ENCODE peak calls at places on chromosomes 11 and 22, in four cellular contexts. One of them, this sample, is unnamed.

GRCh38 chr22:28112548-28113043 is 193.5 kb upstream of the PITPNB start:
- DNase-seq in tibial nerve: peak
- DNase-seq in stomach: no peak
- DNase-seq in esophagus muscularis mucosa: no peak
- DNase-seq in this sample: no peak

GRCh38 chr11:118046051-118046963 is 30.6 kb upstream of the TMPRSS4 start:
- DNase-seq in tibial nerve: no peak
- DNase-seq in stomach: no peak
- DNase-seq in esophagus muscularis mucosa: peak
- DNase-seq in this sample: no peak

GRCh38 chr11:43269229-43269928 is 42.4 kb upstream of the API5 start:
- DNase-seq in tibial nerve: no peak
- DNase-seq in stomach: no peak
- DNase-seq in esophagus muscularis mucosa: no peak
- DNase-seq in this sample: peak

GRCh38 chr11:74311352-74311926 is at the start of gene P4HA3:
- DNase-seq in tibial nerve: peak
- DNase-seq in stomach: peak
- DNase-seq in esophagus muscularis mucosa: no peak
- DNase-seq in this sample: peak

GRCh38 chr22:45521178-45521577 is 18.5 kb downstream of the FBLN1 start:
- DNase-seq in tibial nerve: no peak
- DNase-seq in stomach: no peak
- DNase-seq in esophagus muscularis mucosa: no peak
- DNase-seq in this sample: no peak

GRCh38 chr22:43500792-43501785 is 89.3 kb downstream of the MPPED1 start:
- DNase-seq in tibial nerve: no peak
- DNase-seq in stomach: no peak
- DNase-seq in esophagus muscularis mucosa: no peak
- DNase-seq in this sample: no peak

GRCh38 chr11:8224161-8224591 is 39.5 kb downstream of the LMO1 start:
- DNase-seq in tibial nerve: no peak
- DNase-seq in stomach: no peak
- DNase-seq in esophagus muscularis mucosa: no peak
- DNase-seq in this sample: no peak

GRCh38 chr22:42173183-42173926 is 42.7 kb upstream of the CYP2D6 start:
- DNase-seq in tibial nerve: no peak
- DNase-seq in stomach: no peak
- DNase-seq in esophagus muscularis mucosa: no peak
- DNase-seq in this sample: no peak

GRCh38 chr22:20224917-20225692 is 43.0 kb downstream of the RTN4R start:
- DNase-seq in tibial nerve: no peak
- DNase-seq in stomach: no peak
- DNase-seq in esophagus muscularis mucosa: no peak
- DNase-seq in this sample: peak

GRCh38 chr11:12380565-12381325 is 3.4 kb downstream of the PARVA start:
- DNase-seq in tibial nerve: no peak
- DNase-seq in stomach: no peak
- DNase-seq in esophagus muscularis mucosa: peak
- DNase-seq in this sample: no peak

GRCh38 chr22:37309221-37310074 is 27.1 kb downstream of the CYTH4 start:
- DNase-seq in tibial nerve: no peak
- DNase-seq in stomach: no peak
- DNase-seq in esophagus muscularis mucosa: no peak
- DNase-seq in this sample: no peak

GRCh38 chr11:69916806-69917387 is 97.7 kb upstream of the FGF3 start:
- DNase-seq in tibial nerve: no peak
- DNase-seq in stomach: no peak
- DNase-seq in esophagus muscularis mucosa: no peak
- DNase-seq in this sample: no peak

GRCh38 chr11:128713595-128713994 is 19.7 kb downstream of the FLI1 start:
- DNase-seq in tibial nerve: no peak
- DNase-seq in stomach: no peak
- DNase-seq in esophagus muscularis mucosa: no peak
- DNase-seq in this sample: no peak

GRCh38 chr22:17897864-17898263 is 123.6 kb upstream of the BID start:
- DNase-seq in tibial nerve: no peak
- DNase-seq in stomach: no peak
- DNase-seq in esophagus muscularis mucosa: no peak
- DNase-seq in this sample: no peak

GRCh38 chr22:19962909-19963806 is 21.5 kb upstream of the TXNRD2 start:
- DNase-seq in tibial nerve: no peak
- DNase-seq in stomach: peak
- DNase-seq in esophagus muscularis mucosa: no peak
- DNase-seq in this sample: no peak

GRCh38 chr22:48489551-48490512 is 1337.8 kb downstream of the BRD1 start:
- DNase-seq in tibial nerve: no peak
- DNase-seq in stomach: peak
- DNase-seq in esophagus muscularis mucosa: no peak
- DNase-seq in this sample: no peak

GRCh38 chr11:3121931-3122774 is 43.0 kb downstream of the OSBPL5 start:
- DNase-seq in tibial nerve: no peak
- DNase-seq in stomach: peak
- DNase-seq in esophagus muscularis mucosa: no peak
- DNase-seq in this sample: no peak

GRCh38 chr11:125105921-125106320 is 5.5 kb downstream of the TMEM218 start:
- DNase-seq in tibial nerve: no peak
- DNase-seq in stomach: no peak
- DNase-seq in esophagus muscularis mucosa: no peak
- DNase-seq in this sample: no peak

GRCh38 chr22:32073823-32074380 is 30.8 kb downstream of the SLC5A1 start:
- DNase-seq in tibial nerve: no peak
- DNase-seq in stomach: no peak
- DNase-seq in esophagus muscularis mucosa: peak
- DNase-seq in this sample: no peak

GRCh38 chr11:72013765-72014711 is 15.3 kb downstream of the IL18BP start:
- DNase-seq in tibial nerve: no peak
- DNase-seq in stomach: no peak
- DNase-seq in esophagus muscularis mucosa: no peak
- DNase-seq in this sample: no peak

GRCh38 chr22:26553056-26553752 is 36.7 kb downstream of the TPST2 start:
- DNase-seq in tibial nerve: no peak
- DNase-seq in stomach: no peak
- DNase-seq in esophagus muscularis mucosa: no peak
- DNase-seq in this sample: no peak

GRCh38 chr11:12354750-12355545 is 22.4 kb upstream of the PARVA start:
- DNase-seq in tibial nerve: no peak
- DNase-seq in stomach: no peak
- DNase-seq in esophagus muscularis mucosa: no peak
- DNase-seq in this sample: no peak

GRCh38 chr11:128921790-128922189 is 20.9 kb downstream of the TP53AIP1 start:
- DNase-seq in tibial nerve: no peak
- DNase-seq in stomach: no peak
- DNase-seq in esophagus muscularis mucosa: no peak
- DNase-seq in this sample: no peak

GRCh38 chr11:9386086-9386485 is 1.6 kb downstream of the IPO7 start:
- DNase-seq in tibial nerve: no peak
- DNase-seq in stomach: no peak
- DNase-seq in esophagus muscularis mucosa: no peak
- DNase-seq in this sample: no peak

GRCh38 chr11:2555376-2555775 is 110.6 kb downstream of the KCNQ1 start:
- DNase-seq in tibial nerve: peak
- DNase-seq in stomach: no peak
- DNase-seq in esophagus muscularis mucosa: no peak
- DNase-seq in this sample: no peak

GRCh38 chr11:127943763-127944162 is 643.6 kb downstream of the ETS1 start:
- DNase-seq in tibial nerve: no peak
- DNase-seq in stomach: no peak
- DNase-seq in esophagus muscularis mucosa: no peak
- DNase-seq in this sample: no peak

GRCh38 chr11:84413547-84413946 is 1127.4 kb upstream of the CCDC90B start:
- DNase-seq in tibial nerve: no peak
- DNase-seq in stomach: no peak
- DNase-seq in esophagus muscularis mucosa: no peak
- DNase-seq in this sample: no peak

GRCh38 chr11:19658344-19658743 is 54.3 kb upstream of the NAV2 start:
- DNase-seq in tibial nerve: no peak
- DNase-seq in stomach: no peak
- DNase-seq in esophagus muscularis mucosa: no peak
- DNase-seq in this sample: no peak

GRCh38 chr11:12144306-12145174 is 34.1 kb downstream of the MICAL2 start:
- DNase-seq in tibial nerve: no peak
- DNase-seq in stomach: peak
- DNase-seq in esophagus muscularis mucosa: no peak
- DNase-seq in this sample: no peak

GRCh38 chr11:118792642-118793124 is 1.7 kb upstream of the DDX6 start:
- DNase-seq in tibial nerve: peak
- DNase-seq in stomach: peak
- DNase-seq in esophagus muscularis mucosa: peak
- DNase-seq in this sample: no peak

GRCh38 chr11:13289081-13289480 is 11.5 kb downstream of the BMAL1 start:
- DNase-seq in tibial nerve: no peak
- DNase-seq in stomach: no peak
- DNase-seq in esophagus muscularis mucosa: no peak
- DNase-seq in this sample: no peak

GRCh38 chr11:32831241-32831640 is 1.5 kb downstream of the PRRG4 start:
- DNase-seq in tibial nerve: no peak
- DNase-seq in stomach: no peak
- DNase-seq in esophagus muscularis mucosa: no peak
- DNase-seq in this sample: no peak

DNA sequence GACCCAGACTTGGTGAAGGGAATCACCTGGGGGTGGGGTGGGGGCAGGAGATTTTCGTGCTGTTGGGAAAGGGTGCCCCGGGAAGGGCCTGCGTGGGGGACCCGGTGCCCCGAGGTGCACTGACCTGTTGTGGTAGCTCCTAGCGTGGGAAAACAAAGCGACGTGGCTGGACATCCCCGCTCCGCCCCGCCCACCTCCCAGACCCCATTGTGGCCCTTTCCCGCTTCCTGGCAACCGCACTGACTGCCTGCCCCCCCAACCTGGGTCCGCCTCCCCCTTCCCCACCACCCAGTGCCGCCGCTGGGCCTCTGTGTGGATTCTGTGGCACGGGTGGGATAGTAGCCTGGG is 2.5 kb upstream of the TYMP start:
- DNase-seq in tibial nerve: no peak
- DNase-seq in stomach: no peak
- DNase-seq in esophagus muscularis mucosa: no peak
- DNase-seq in this sample: peak
- TF ChIP-seq CTCF in tibial nerve: no peak
- TF ChIP-seq CTCF in stomach: no peak
- TF ChIP-seq CTCF in esophagus muscularis mucosa: no peak
- TF ChIP-seq CTCF in this sample: no peak

GRCh38 chr11:66854729-66855211 is 2.1 kb upstream of the LRFN4 start:
- DNase-seq in tibial nerve: no peak
- DNase-seq in stomach: no peak
- DNase-seq in esophagus muscularis mucosa: no peak
- DNase-seq in this sample: peak

GRCh38 chr11:66857234-66857926 is 516 bp downstream of the LRFN4 start:
- DNase-seq in tibial nerve: no peak
- DNase-seq in stomach: no peak
- DNase-seq in esophagus muscularis mucosa: no peak
- DNase-seq in this sample: no peak

GRCh38 chr11:66856496-66857233 is at the start of gene LRFN4:
- DNase-seq in tibial nerve: no peak
- DNase-seq in stomach: peak
- DNase-seq in esophagus muscularis mucosa: no peak
- DNase-seq in this sample: peak

GRCh38 chr11:66854231-66854661 is 2.6 kb upstream of the LRFN4 start:
- DNase-seq in tibial nerve: no peak
- DNase-seq in stomach: no peak
- DNase-seq in esophagus muscularis mucosa: no peak
- DNase-seq in this sample: no peak

GRCh38 chr11:66855574-66856495 is 1.0 kb upstream of the LRFN4 start:
- DNase-seq in tibial nerve: peak
- DNase-seq in stomach: peak
- DNase-seq in esophagus muscularis mucosa: peak
- DNase-seq in this sample: peak
- TF ChIP-seq POLR2A in tibial nerve: peak
- TF ChIP-seq POLR2A in stomach: no peak
- TF ChIP-seq POLR2A in esophagus muscularis mucosa: peak
- TF ChIP-seq POLR2A in this sample: peak

GRCh38 chr11:27388869-27389268 is 25.9 kb upstream of the CCDC34 start:
- DNase-seq in tibial nerve: no peak
- DNase-seq in stomach: no peak
- DNase-seq in esophagus muscularis mucosa: no peak
- DNase-seq in this sample: no peak
- TF ChIP-seq EP300 in tibial nerve: no peak
- TF ChIP-seq EP300 in stomach: no peak
- TF ChIP-seq EP300 in esophagus muscularis mucosa: no peak
- TF ChIP-seq EP300 in this sample: no peak

GRCh38 chr11:68651208-68651984 is 32.9 kb upstream of the GAL start:
- DNase-seq in tibial nerve: no peak
- DNase-seq in stomach: no peak
- DNase-seq in esophagus muscularis mucosa: no peak
- DNase-seq in this sample: no peak
- TF ChIP-seq CTCF in tibial nerve: no peak
- TF ChIP-seq CTCF in stomach: no peak
- TF ChIP-seq CTCF in esophagus muscularis mucosa: no peak
- TF ChIP-seq CTCF in this sample: no peak

GRCh38 chr11:65497141-65498041 is 1.5 kb upstream of the MALAT1 start:
- DNase-seq in tibial nerve: peak
- DNase-seq in stomach: peak
- DNase-seq in esophagus muscularis mucosa: peak
- DNase-seq in this sample: peak
- TF ChIP-seq POLR2A in tibial nerve: peak
- TF ChIP-seq POLR2A in stomach: peak
- TF ChIP-seq POLR2A in esophagus muscularis mucosa: peak
- TF ChIP-seq POLR2A in this sample: peak

GRCh38 chr11:10540915-10541591 is at the start of gene RNF141:
- DNase-seq in tibial nerve: peak
- DNase-seq in stomach: peak
- DNase-seq in esophagus muscularis mucosa: peak
- DNase-seq in this sample: peak
- TF ChIP-seq EP300 in tibial nerve: peak
- TF ChIP-seq EP300 in stomach: no peak
- TF ChIP-seq EP300 in esophagus muscularis mucosa: no peak
- TF ChIP-seq EP300 in this sample: no peak

GRCh38 chr11:121391914-121392313 is 60.2 kb upstream of the SORL1 start:
- DNase-seq in tibial nerve: no peak
- DNase-seq in stomach: peak
- DNase-seq in esophagus muscularis mucosa: no peak
- DNase-seq in this sample: peak

GRCh38 chr11:121393855-121394254 is 58.3 kb upstream of the SORL1 start:
- DNase-seq in tibial nerve: no peak
- DNase-seq in stomach: no peak
- DNase-seq in esophagus muscularis mucosa: no peak
- DNase-seq in this sample: no peak

GRCh38 chr11:121389651-121390050 is 62.5 kb upstream of the SORL1 start:
- DNase-seq in tibial nerve: no peak
- DNase-seq in stomach: no peak
- DNase-seq in esophagus muscularis mucosa: no peak
- DNase-seq in this sample: no peak

GRCh38 chr11:121394785-121395184 is 57.3 kb upstream of the SORL1 start:
- DNase-seq in tibial nerve: no peak
- DNase-seq in stomach: no peak
- DNase-seq in esophagus muscularis mucosa: no peak
- DNase-seq in this sample: no peak
- TF ChIP-seq CTCF in tibial nerve: no peak
- TF ChIP-seq CTCF in stomach: no peak
- TF ChIP-seq CTCF in esophagus muscularis mucosa: no peak
- TF ChIP-seq CTCF in this sample: no peak

This sample was measured in upper lobe of left lung.